ENCODE peak calls at places on chromosomes 13 and 19, in four cellular contexts. One of them, this sample, is unnamed.

GRCh38 chr19:45187421-45188100 is 9.0 kb downstream of the BLOC1S3 start:
- DNase-seq in breast epithelium: no peak
- DNase-seq in left lung: no peak
- DNase-seq in colonic mucosa: no peak
- DNase-seq in this sample: no peak

GRCh38 chr19:51784922-51785690 is 9.9 kb upstream of the FPR3 start:
- DNase-seq in breast epithelium: no peak
- DNase-seq in left lung: no peak
- DNase-seq in colonic mucosa: peak; percentile 49
- DNase-seq in this sample: peak; percentile 96

GRCh38 chr13:106322628-106323027 is 212.8 kb downstream of the EFNB2 start:
- DNase-seq in breast epithelium: no peak
- DNase-seq in left lung: no peak
- DNase-seq in colonic mucosa: no peak
- DNase-seq in this sample: no peak

GRCh38 chr19:58407658-58408151 is 744 bp upstream of the ZNF584 start:
- DNase-seq in breast epithelium: no peak
- DNase-seq in left lung: no peak
- DNase-seq in colonic mucosa: no peak
- DNase-seq in this sample: no peak

GRCh38 chr13:94967183-94968039 is 255.1 kb upstream of the SOX21 start:
- DNase-seq in breast epithelium: no peak
- DNase-seq in left lung: peak; percentile 78
- DNase-seq in colonic mucosa: no peak
- DNase-seq in this sample: no peak

GRCh38 chr13:60431108-60431700 is 34.2 kb downstream of the TDRD3 start:
- DNase-seq in breast epithelium: no peak
- DNase-seq in left lung: no peak
- DNase-seq in colonic mucosa: no peak
- DNase-seq in this sample: no peak

GRCh38 chr19:1690570-1691307 is 38.3 kb upstream of the TCF3 start:
- DNase-seq in breast epithelium: no peak
- DNase-seq in left lung: no peak
- DNase-seq in colonic mucosa: peak; percentile 64
- DNase-seq in this sample: no peak

GRCh38 chr13:33345842-33346241 is 60.3 kb upstream of the STARD13 start:
- DNase-seq in breast epithelium: no peak
- DNase-seq in left lung: no peak
- DNase-seq in colonic mucosa: no peak
- DNase-seq in this sample: no peak

GRCh38 chr13:43009506-43009905 is 13.9 kb upstream of the DNAJC15 start:
- DNase-seq in breast epithelium: no peak
- DNase-seq in left lung: no peak
- DNase-seq in colonic mucosa: no peak
- DNase-seq in this sample: no peak

GRCh38 chr19:27793128-27793643 is 1419.8 kb downstream of the UQCRFS1 start:
- DNase-seq in breast epithelium: peak; percentile 62
- DNase-seq in left lung: peak; percentile 84
- DNase-seq in colonic mucosa: peak; percentile 88
- DNase-seq in this sample: peak; percentile 60

GRCh38 chr19:18385675-18386542 is at the start of gene GDF15:
- DNase-seq in breast epithelium: peak; percentile 69
- DNase-seq in left lung: peak; percentile 91
- DNase-seq in colonic mucosa: peak; percentile 98
- DNase-seq in this sample: no peak

GRCh38 chr19:2355168-2356035 is 4.7 kb upstream of the TMPRSS9 start:
- DNase-seq in breast epithelium: no peak
- DNase-seq in left lung: no peak
- DNase-seq in colonic mucosa: no peak
- DNase-seq in this sample: no peak

GRCh38 chr13:99726261-99726894 is 225.1 kb downstream of the TM9SF2 start:
- DNase-seq in breast epithelium: no peak
- DNase-seq in left lung: no peak
- DNase-seq in colonic mucosa: no peak
- DNase-seq in this sample: no peak

GRCh38 chr13:33659894-33660293 is 158.1 kb upstream of the RFC3 start:
- DNase-seq in breast epithelium: no peak
- DNase-seq in left lung: no peak
- DNase-seq in colonic mucosa: no peak
- DNase-seq in this sample: no peak

GRCh38 chr13:105436946-105437345 is 1098.5 kb downstream of the EFNB2 start:
- DNase-seq in breast epithelium: no peak
- DNase-seq in left lung: no peak
- DNase-seq in colonic mucosa: no peak
- DNase-seq in this sample: no peak

GRCh38 chr13:52850396-52851152 is 2.1 kb upstream of the PCDH8 start:
- DNase-seq in breast epithelium: peak; percentile 69
- DNase-seq in left lung: peak; percentile 84
- DNase-seq in colonic mucosa: peak; percentile 79
- DNase-seq in this sample: no peak

GRCh38 chr19:15330801-15331418 is 1.4 kb downstream of the BRD4 start:
- DNase-seq in breast epithelium: no peak
- DNase-seq in left lung: peak; percentile 2
- DNase-seq in colonic mucosa: peak; percentile 37
- DNase-seq in this sample: no peak

GRCh38 chr13:58991826-58992477 is 1171.8 kb downstream of the DIAPH3 start:
- DNase-seq in breast epithelium: no peak
- DNase-seq in left lung: no peak
- DNase-seq in colonic mucosa: no peak
- DNase-seq in this sample: no peak

GRCh38 chr13:30877335-30877734 is 28.7 kb upstream of the MEDAG start:
- DNase-seq in breast epithelium: no peak
- DNase-seq in left lung: no peak
- DNase-seq in colonic mucosa: no peak
- DNase-seq in this sample: no peak

GRCh38 chr13:22836475-22836874 is 344.3 kb upstream of the SGCG start:
- DNase-seq in breast epithelium: no peak
- DNase-seq in left lung: no peak
- DNase-seq in colonic mucosa: no peak
- DNase-seq in this sample: no peak

GRCh38 chr13:36674337-36675212 is 755 bp downstream of the SERTM1 start:
- DNase-seq in breast epithelium: no peak
- DNase-seq in left lung: peak; percentile 52
- DNase-seq in colonic mucosa: no peak
- DNase-seq in this sample: no peak

GRCh38 chr13:114151031-114151430 is 18.6 kb upstream of the RASA3 start:
- DNase-seq in breast epithelium: no peak
- DNase-seq in left lung: no peak
- DNase-seq in colonic mucosa: no peak
- DNase-seq in this sample: no peak
- H3K27ac ChIP-seq in breast epithelium: peak overlapping the region; percentile 88
- H3K27ac ChIP-seq in left lung: no peak overlapping the region
- H3K27ac ChIP-seq in colonic mucosa: no peak overlapping the region
- H3K27ac ChIP-seq in this sample: no peak overlapping the region

GRCh38 chr19:39819786-39820185 is 14.2 kb downstream of the DYRK1B start:
- DNase-seq in breast epithelium: no peak
- DNase-seq in left lung: no peak
- DNase-seq in colonic mucosa: no peak
- DNase-seq in this sample: no peak
- H3K27ac ChIP-seq in breast epithelium: no peak overlapping the region
- H3K27ac ChIP-seq in left lung: no peak overlapping the region
- H3K27ac ChIP-seq in colonic mucosa: no peak overlapping the region
- H3K27ac ChIP-seq in this sample: no peak overlapping the region

GRCh38 chr13:51619614-51620013 is 35.4 kb downstream of the WDFY2 start:
- DNase-seq in breast epithelium: no peak
- DNase-seq in left lung: no peak
- DNase-seq in colonic mucosa: no peak
- DNase-seq in this sample: no peak
- H3K27ac ChIP-seq in breast epithelium: peak overlapping the region; percentile 86
- H3K27ac ChIP-seq in left lung: no peak overlapping the region
- H3K27ac ChIP-seq in colonic mucosa: no peak overlapping the region
- H3K27ac ChIP-seq in this sample: peak overlapping the region; percentile 84

DNA sequence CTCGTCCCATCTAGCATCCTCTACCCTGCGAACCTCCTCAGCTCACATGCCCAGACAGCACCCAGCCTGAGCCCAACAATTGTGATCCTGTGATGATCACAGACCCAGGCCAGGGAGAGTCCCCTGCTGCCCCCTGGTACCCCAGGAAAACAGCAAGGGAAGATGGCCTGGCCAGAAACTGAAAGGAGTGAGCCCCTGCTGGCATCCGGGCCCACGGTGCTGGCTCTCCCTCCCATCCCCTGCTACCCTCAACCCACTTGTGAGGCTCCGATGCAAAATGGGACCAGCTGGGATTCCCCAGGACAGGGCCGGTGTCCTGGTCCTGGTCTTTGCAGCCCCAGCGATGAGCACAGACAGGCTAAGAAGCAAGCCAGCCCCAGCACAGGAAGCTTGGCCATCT is 14.1 kb downstream of the RANBP3 start:
- DNase-seq in breast epithelium: no peak
- DNase-seq in left lung: no peak
- DNase-seq in colonic mucosa: no peak
- DNase-seq in this sample: no peak
- H3K27ac ChIP-seq in breast epithelium: no peak overlapping the region
- H3K27ac ChIP-seq in left lung: peak overlapping the region; percentile 80
- H3K27ac ChIP-seq in colonic mucosa: no peak overlapping the region
- H3K27ac ChIP-seq in this sample: no peak overlapping the region

GRCh38 chr13:20610006-20610405 is 43.0 kb downstream of the IFT88 start:
- DNase-seq in breast epithelium: no peak
- DNase-seq in left lung: no peak
- DNase-seq in colonic mucosa: no peak
- DNase-seq in this sample: no peak

GRCh38 chr13:20608438-20609020 is 41.6 kb downstream of the IFT88 start:
- DNase-seq in breast epithelium: no peak
- DNase-seq in left lung: no peak
- DNase-seq in colonic mucosa: no peak
- DNase-seq in this sample: no peak

GRCh38 chr13:20607015-20607414 is 40.1 kb downstream of the IFT88 start:
- DNase-seq in breast epithelium: no peak
- DNase-seq in left lung: no peak
- DNase-seq in colonic mucosa: no peak
- DNase-seq in this sample: no peak

DNA sequence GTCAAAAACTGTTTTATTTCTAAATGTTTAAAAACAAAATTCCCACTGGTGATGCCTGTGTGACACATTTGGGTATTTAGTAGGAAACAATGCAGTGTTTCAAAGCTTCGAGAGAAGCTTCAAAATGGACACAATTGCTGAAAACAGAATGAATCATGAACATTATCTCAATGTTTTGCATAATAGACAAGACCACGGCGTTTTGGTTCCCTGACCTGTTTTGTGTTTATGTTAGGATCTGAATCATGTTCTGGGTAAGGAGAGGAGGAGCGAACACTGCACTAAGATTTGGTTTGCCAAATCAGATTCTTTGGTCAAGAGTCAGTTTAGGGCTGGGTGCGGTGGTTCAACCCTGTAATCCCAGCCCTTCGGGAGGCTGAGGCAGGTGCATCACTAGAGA is 42.2 kb downstream of the IFT88 start:
- DNase-seq in breast epithelium: no peak
- DNase-seq in left lung: no peak
- DNase-seq in colonic mucosa: no peak
- DNase-seq in this sample: peak; percentile 14
- H3K27ac ChIP-seq in breast epithelium: no peak overlapping the region
- H3K27ac ChIP-seq in left lung: no peak overlapping the region
- H3K27ac ChIP-seq in colonic mucosa: no peak overlapping the region
- H3K27ac ChIP-seq in this sample: no peak overlapping the region

GRCh38 chr19:43768273-43769050 is 12.3 kb downstream of the KCNN4 start:
- DNase-seq in breast epithelium: no peak
- DNase-seq in left lung: no peak
- DNase-seq in colonic mucosa: peak; percentile 77
- DNase-seq in this sample: no peak
- H3K27ac ChIP-seq in breast epithelium: peak overlapping the region; percentile 78
- H3K27ac ChIP-seq in left lung: peak overlapping the region; percentile 80
- H3K27ac ChIP-seq in colonic mucosa: peak overlapping the region; percentile 54
- H3K27ac ChIP-seq in this sample: peak overlapping the region; percentile 25

This sample was measured in epithelial cell of prostate.